ENCODE peak calls at places on chromosomes 6 and 20, in four cellular contexts. One of them, this sample, is unnamed. For H3K79me2, the result is how much of the 10 kb centered on the place peaks cover.

GRCh38 chr6:4698901-4699659 is 77.1 kb upstream of the CDYL start:
- DNase-seq in HepG2: no peak
- DNase-seq in K562: no peak
- DNase-seq in H1: no peak
- DNase-seq in this sample: no peak

GRCh38 chr6:165804331-165805066 is 141.5 kb upstream of the PDE10A start:
- DNase-seq in HepG2: no peak
- DNase-seq in K562: no peak
- DNase-seq in H1: peak
- DNase-seq in this sample: peak

GRCh38 chr20:20680991-20681508 is 31.4 kb downstream of the RALGAPA2 start:
- DNase-seq in HepG2: no peak
- DNase-seq in K562: no peak
- DNase-seq in H1: no peak
- DNase-seq in this sample: no peak

GRCh38 chr20:38168791-38169589 is 3.9 kb upstream of the TGM2 start:
- DNase-seq in HepG2: peak
- DNase-seq in K562: no peak
- DNase-seq in H1: no peak
- DNase-seq in this sample: peak

GRCh38 chr6:161482517-161482903 is 208.6 kb upstream of the AGPAT4 start:
- DNase-seq in HepG2: no peak
- DNase-seq in K562: no peak
- DNase-seq in H1: no peak
- DNase-seq in this sample: no peak

GRCh38 chr20:4876301-4876700 is 125.0 kb downstream of the SLC23A2 start:
- DNase-seq in HepG2: no peak
- DNase-seq in K562: no peak
- DNase-seq in H1: no peak
- DNase-seq in this sample: no peak

GRCh38 chr6:87832025-87832825 is 130.2 kb upstream of the AKIRIN2 start:
- DNase-seq in HepG2: no peak
- DNase-seq in K562: no peak
- DNase-seq in H1: no peak
- DNase-seq in this sample: peak

GRCh38 chr6:38389875-38390274 is 249.9 kb downstream of the BTBD9 start:
- DNase-seq in HepG2: no peak
- DNase-seq in K562: no peak
- DNase-seq in H1: no peak
- DNase-seq in this sample: no peak

GRCh38 chr6:99821164-99821563 is 172.9 kb downstream of the MCHR2 start:
- DNase-seq in HepG2: no peak
- DNase-seq in K562: no peak
- DNase-seq in H1: no peak
- DNase-seq in this sample: peak

GRCh38 chr6:54135665-54136370 is 24.6 kb downstream of the MLIP start:
- DNase-seq in HepG2: peak
- DNase-seq in K562: no peak
- DNase-seq in H1: no peak
- DNase-seq in this sample: peak

GRCh38 chr6:163962627-163963117 is 548.2 kb downstream of the QKI start:
- DNase-seq in HepG2: no peak
- DNase-seq in K562: no peak
- DNase-seq in H1: no peak
- DNase-seq in this sample: no peak

GRCh38 chr6:170233304-170234205 is 57.3 kb downstream of the DLL1 start:
- DNase-seq in HepG2: no peak
- DNase-seq in K562: no peak
- DNase-seq in H1: no peak
- DNase-seq in this sample: no peak

GRCh38 chr6:16704706-16705402 is 56.4 kb downstream of the ATXN1 start:
- DNase-seq in HepG2: no peak
- DNase-seq in K562: no peak
- DNase-seq in H1: no peak
- DNase-seq in this sample: peak

GRCh38 chr6:111989743-111990142 is 64.2 kb upstream of the CCN6 start:
- DNase-seq in HepG2: no peak
- DNase-seq in K562: no peak
- DNase-seq in H1: no peak
- DNase-seq in this sample: no peak

GRCh38 chr20:36893801-36894200 is 17.9 kb downstream of the TLDC2 start:
- DNase-seq in HepG2: no peak
- DNase-seq in K562: no peak
- DNase-seq in H1: no peak
- DNase-seq in this sample: no peak

GRCh38 chr20:32125511-32125910 is 16.0 kb downstream of the TM9SF4 start:
- DNase-seq in HepG2: no peak
- DNase-seq in K562: no peak
- DNase-seq in H1: no peak
- DNase-seq in this sample: no peak
- H3K79me2 ChIP-seq in HepG2: half or more
- H3K79me2 ChIP-seq in K562: under half
- H3K79me2 ChIP-seq in H1: half or more
- H3K79me2 ChIP-seq in this sample: under half

GRCh38 chr6:106097368-106098231 is 11.5 kb downstream of the PRDM1 start:
- DNase-seq in HepG2: no peak
- DNase-seq in K562: no peak
- DNase-seq in H1: no peak
- DNase-seq in this sample: peak

GRCh38 chr6:106099235-106099537 is 13.1 kb downstream of the PRDM1 start:
- DNase-seq in HepG2: no peak
- DNase-seq in K562: no peak
- DNase-seq in H1: no peak
- DNase-seq in this sample: no peak

GRCh38 chr6:106100755-106101154 is 14.6 kb downstream of the PRDM1 start:
- DNase-seq in HepG2: no peak
- DNase-seq in K562: no peak
- DNase-seq in H1: no peak
- DNase-seq in this sample: no peak

GRCh38 chr6:106101466-106101865 is 15.3 kb downstream of the PRDM1 start:
- DNase-seq in HepG2: no peak
- DNase-seq in K562: no peak
- DNase-seq in H1: no peak
- DNase-seq in this sample: no peak

GRCh38 chr6:106098383-106099234 is 12.5 kb downstream of the PRDM1 start:
- DNase-seq in HepG2: no peak
- DNase-seq in K562: peak
- DNase-seq in H1: no peak
- DNase-seq in this sample: peak
- TF ChIP-seq JUN in HepG2: no peak
- TF ChIP-seq JUN in K562: no peak
- TF ChIP-seq JUN in H1: no peak
- TF ChIP-seq JUN in this sample: no peak

DNA sequence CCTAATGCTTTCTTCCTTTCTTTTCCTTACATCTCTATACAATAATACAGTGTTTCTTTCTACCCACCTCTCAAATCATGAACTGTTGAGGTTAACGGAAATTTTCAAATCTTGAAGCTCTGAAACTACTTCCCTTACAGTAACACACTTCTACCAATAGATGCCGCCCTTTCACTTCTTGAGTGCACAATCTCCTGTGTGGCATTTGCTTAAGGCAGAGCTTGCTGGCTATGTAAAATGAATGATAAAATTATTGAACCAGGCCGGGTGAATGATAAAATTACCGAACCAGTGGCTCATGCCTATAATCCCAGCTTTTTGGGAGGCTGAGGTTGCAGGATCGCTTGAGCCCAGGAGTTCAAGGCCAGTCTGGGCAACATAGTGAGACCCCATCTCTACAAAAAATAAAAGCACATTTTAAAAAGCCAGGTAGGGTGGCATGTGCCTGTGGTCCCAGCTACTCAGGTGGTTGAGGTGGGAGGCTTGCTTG is 56.8 kb downstream of the KCNS1 start:
- DNase-seq in HepG2: peak
- DNase-seq in K562: peak
- DNase-seq in H1: no peak
- DNase-seq in this sample: peak
- H3K9ac ChIP-seq in HepG2: no peak
- H3K9ac ChIP-seq in K562: no peak
- H3K9ac ChIP-seq in H1: no peak
- H3K9ac ChIP-seq in this sample: no peak

GRCh38 chr6:41424370-41425058 is 89.1 kb downstream of the NCR2 start:
- DNase-seq in HepG2: peak
- DNase-seq in K562: peak
- DNase-seq in H1: peak
- DNase-seq in this sample: peak
- H3K79me2 ChIP-seq in HepG2: under half
- H3K79me2 ChIP-seq in K562: under half
- H3K79me2 ChIP-seq in H1: under half
- H3K79me2 ChIP-seq in this sample: under half

GRCh38 chr6:122833229-122833556 is 44.1 kb downstream of the SMPDL3A start:
- DNase-seq in HepG2: no peak
- DNase-seq in K562: no peak
- DNase-seq in H1: no peak
- DNase-seq in this sample: no peak
- TF ChIP-seq JUN in HepG2: no peak
- TF ChIP-seq JUN in K562: no peak
- TF ChIP-seq JUN in H1: no peak
- TF ChIP-seq JUN in this sample: no peak